ENCODE peak calls at places on chromosome 15, in six cellular contexts. Y is heart left ventricle, V is cardiac fibroblast, I is astrocyte of the spinal cord, N is brain microvascular endothelial cell, Z is endothelial cell. K is an unnamed sample.
A peak's percentile ranks its signal among the peaks of the same experiment; 100 is the strongest.

GRCh38 chr15:74825895-74826294 is 532 bp upstream of the CPLX3 start:
- DNase-seq in Y (no peak), V (no peak), I (no peak), N (no peak), Z (no peak), K (no peak)

GRCh38 chr15:62606376-62607164 is 436.0 kb upstream of the TPM1 start:
- DNase-seq in Y (no peak), V (peak; percentile 99), I (peak; percentile 99), N (peak; percentile 98), Z (no peak), K (peak; percentile 73)

GRCh38 chr15:64774556-64775523 is 549 bp downstream of the RBPMS2 start:
- DNase-seq in Y (peak; percentile 44), V (no peak), I (no peak), N (no peak), Z (peak; percentile 41), K (no peak)

GRCh38 chr15:77859491-77860060 is 217.9 kb downstream of the TBC1D2B start:
- DNase-seq in Y (no peak), V (no peak), I (no peak), N (no peak), Z (no peak), K (no peak)

GRCh38 chr15:83578706-83579105 is 75.2 kb upstream of the ADAMTSL3 start:
- DNase-seq in Y (no peak), V (no peak), I (no peak), N (no peak), Z (no peak), K (no peak)

GRCh38 chr15:95202569-95203349 is 971.4 kb downstream of the MCTP2 start:
- DNase-seq in Y (no peak), V (peak; percentile 3), I (no peak), N (peak; percentile 4), Z (no peak), K (peak; percentile 54)

GRCh38 chr15:60591491-60592385 is 112.8 kb upstream of the ICE2 start:
- DNase-seq in Y (peak; percentile 64), V (peak; percentile 37), I (no peak), N (no peak), Z (peak; percentile 48), K (peak; percentile 21)

GRCh38 chr15:38818156-38818745 is 253.6 kb upstream of the RASGRP1 start:
- DNase-seq in Y (no peak), V (no peak), I (no peak), N (no peak), Z (no peak), K (no peak)

GRCh38 chr15:67750371-67750770 is 74.9 kb upstream of the SKOR1 start:
- DNase-seq in Y (no peak), V (peak; percentile 13), I (no peak), N (no peak), Z (no peak), K (peak; percentile 75)

GRCh38 chr15:76185716-76186115 is 125.6 kb downstream of the ETFA start:
- DNase-seq in Y (no peak), V (peak; percentile 91), I (peak; percentile 71), N (peak; percentile 68), Z (peak; percentile 60), K (peak; percentile 82)

GRCh38 chr15:62935300-62936081 is 107.1 kb upstream of the TPM1 start:
- DNase-seq in Y (no peak), V (no peak), I (no peak), N (no peak), Z (no peak), K (no peak)

GRCh38 chr15:36953346-36953745 is 147.0 kb downstream of the MEIS2 start:
- DNase-seq in Y (no peak), V (no peak), I (peak; percentile 50), N (no peak), Z (no peak), K (no peak)

GRCh38 chr15:60720493-60721231 is 241.7 kb upstream of the ICE2 start:
- DNase-seq in Y (no peak), V (no peak), I (no peak), N (no peak), Z (no peak), K (no peak)

GRCh38 chr15:93167291-93167690 is 78.3 kb upstream of the RGMA start:
- DNase-seq in Y (no peak), V (no peak), I (no peak), N (no peak), Z (no peak), K (no peak)

GRCh38 chr15:71329041-71329440 is 213.8 kb downstream of the THSD4 start:
- DNase-seq in Y (peak; percentile 61), V (no peak), I (peak; percentile 61), N (peak; percentile 35), Z (peak; percentile 5), K (no peak)

GRCh38 chr15:45714501-45715488 is 80.0 kb downstream of the SQOR start:
- DNase-seq in Y (peak; percentile 58), V (peak; percentile 84), I (peak; percentile 53), N (peak; percentile 88), Z (peak; percentile 54), K (peak; percentile 76)

GRCh38 chr15:70517194-70517590 is 246.2 kb downstream of the UACA start:
- DNase-seq in Y (no peak), V (no peak), I (no peak), N (no peak), Z (no peak), K (peak; percentile 67)

DNA sequence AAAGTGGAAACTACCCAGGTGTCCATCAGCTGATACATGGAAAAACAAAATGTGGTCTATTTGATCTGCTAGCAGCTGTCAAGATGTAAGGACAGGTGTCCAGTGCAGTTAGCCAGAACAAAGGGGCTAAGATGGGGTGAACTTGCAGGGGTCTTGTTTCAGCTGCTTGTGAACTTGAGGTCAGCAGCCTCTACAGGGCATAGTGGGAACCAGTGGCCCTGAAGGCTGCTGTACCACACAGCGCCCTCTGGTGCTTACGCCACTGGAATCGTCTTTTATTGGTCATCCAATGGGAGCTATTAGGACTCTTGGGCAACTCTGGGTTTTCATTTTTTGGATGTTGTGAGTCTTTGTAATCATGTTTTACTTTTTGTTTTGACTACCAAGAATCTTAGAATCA is 62.2 kb upstream of the CTSH start:
- DNase-seq in Y (peak; percentile 78), V (peak; percentile 55), I (peak; percentile 24), N (peak; percentile 44), Z (peak; percentile 82), K (peak; percentile 47)
- TF ChIP-seq CTCF in Y (peak; percentile 55), V (peak; percentile 41), I (peak; percentile 49), N (peak; percentile 77), Z (peak; percentile 49), K (peak; percentile 57)

DNA sequence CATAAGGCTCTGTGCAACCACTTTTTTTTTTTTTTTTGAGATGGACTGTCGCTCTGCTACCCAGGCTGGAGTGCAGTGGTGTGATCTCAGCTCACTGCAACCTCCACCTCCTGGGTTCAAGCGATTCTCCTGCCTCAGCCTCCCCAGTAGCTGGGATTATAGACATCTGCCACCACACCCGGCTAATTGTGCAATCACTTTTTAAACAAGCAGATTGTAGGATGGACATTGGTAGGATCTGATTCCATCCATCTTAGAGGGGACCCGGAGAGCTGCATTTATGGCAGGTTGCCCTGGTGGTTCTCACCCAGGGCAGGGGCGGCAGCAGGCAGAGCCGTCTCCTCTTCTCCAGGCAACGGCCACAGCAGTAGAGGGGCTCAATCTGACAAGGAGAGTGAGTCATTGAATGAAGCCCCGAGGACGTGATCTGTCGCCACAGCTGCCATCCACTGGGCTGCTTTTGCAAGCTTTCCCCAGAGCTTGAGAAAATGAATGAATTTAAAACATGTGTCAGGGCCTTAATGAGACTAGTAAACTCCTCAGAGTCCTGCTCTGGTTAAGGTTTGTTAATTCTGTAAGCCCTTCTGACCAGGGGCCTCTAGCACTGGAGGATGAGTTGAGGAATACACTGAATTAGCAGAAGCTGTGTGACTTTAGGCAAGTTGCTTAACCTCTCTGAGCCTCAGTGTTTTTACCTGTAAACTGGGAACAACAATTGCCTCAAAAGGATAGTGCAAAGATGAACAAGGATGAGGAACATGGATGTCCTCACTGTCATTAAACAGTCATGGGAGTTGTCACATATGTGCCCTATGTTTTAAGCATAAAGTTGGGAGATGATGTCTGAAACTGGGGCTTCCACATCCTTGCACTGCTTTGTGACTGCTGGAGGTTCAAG is 129.1 kb downstream of the ASB7 start:
- DNase-seq in Y (no peak), V (no peak), I (no peak), N (no peak), Z (no peak), K (peak; percentile 41)
- TF ChIP-seq CTCF in Y (no peak), V (no peak), I (no peak), N (no peak), Z (no peak), K (no peak)

GRCh38 chr15:56428821-56429458 is 36.0 kb downstream of the MNS1 start:
- DNase-seq in Y (no peak), V (peak; percentile 60), I (peak; percentile 42), N (no peak), Z (no peak), K (peak; percentile 58)
- TF ChIP-seq CTCF in Y (peak; percentile 60), V (peak; percentile 38), I (peak; percentile 50), N (no peak), Z (peak; percentile 66), K (peak; percentile 40)

DNA sequence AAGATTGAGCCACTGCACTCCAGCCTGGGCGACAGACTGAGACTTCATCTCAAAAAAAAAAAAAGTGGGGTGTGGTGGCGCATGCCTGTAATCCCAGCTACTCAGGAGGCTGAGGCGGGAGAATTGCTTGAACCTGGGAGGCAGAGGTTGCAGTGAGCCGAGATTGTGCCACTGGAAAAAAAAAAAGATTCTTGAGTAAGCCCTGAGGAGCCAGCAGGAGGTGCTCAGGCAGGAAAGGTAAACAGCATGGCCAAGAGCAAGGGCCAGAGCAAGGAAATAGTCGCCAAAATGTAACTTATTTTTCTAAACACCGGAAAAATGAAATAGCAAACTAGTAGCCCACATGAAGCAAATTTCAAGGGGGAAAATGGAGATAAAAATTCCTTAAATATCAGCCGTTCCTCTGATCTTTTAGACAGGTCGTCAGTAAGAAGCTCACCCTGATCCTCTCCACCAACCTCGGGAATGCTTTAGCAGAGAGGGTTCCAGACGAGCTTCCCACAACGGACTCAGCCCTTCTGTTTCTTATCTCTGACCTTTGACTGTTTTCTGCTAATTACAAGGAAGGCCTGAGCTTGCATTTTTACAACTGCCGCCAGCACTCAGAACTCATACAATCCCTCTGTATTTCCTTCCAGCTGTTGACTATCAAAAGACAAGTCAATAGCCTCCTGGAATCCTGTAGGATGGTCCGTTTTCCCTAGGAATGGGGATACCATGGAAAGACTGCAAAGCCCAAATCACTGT is 45.0 kb upstream of the AKAP13 start:
- DNase-seq in Y (no peak), V (no peak), I (no peak), N (no peak), Z (peak; percentile 8), K (no peak)
- TF ChIP-seq CTCF in Y (no peak), V (no peak), I (peak; percentile 9), N (peak; percentile 9), Z (no peak), K (no peak)

DNA sequence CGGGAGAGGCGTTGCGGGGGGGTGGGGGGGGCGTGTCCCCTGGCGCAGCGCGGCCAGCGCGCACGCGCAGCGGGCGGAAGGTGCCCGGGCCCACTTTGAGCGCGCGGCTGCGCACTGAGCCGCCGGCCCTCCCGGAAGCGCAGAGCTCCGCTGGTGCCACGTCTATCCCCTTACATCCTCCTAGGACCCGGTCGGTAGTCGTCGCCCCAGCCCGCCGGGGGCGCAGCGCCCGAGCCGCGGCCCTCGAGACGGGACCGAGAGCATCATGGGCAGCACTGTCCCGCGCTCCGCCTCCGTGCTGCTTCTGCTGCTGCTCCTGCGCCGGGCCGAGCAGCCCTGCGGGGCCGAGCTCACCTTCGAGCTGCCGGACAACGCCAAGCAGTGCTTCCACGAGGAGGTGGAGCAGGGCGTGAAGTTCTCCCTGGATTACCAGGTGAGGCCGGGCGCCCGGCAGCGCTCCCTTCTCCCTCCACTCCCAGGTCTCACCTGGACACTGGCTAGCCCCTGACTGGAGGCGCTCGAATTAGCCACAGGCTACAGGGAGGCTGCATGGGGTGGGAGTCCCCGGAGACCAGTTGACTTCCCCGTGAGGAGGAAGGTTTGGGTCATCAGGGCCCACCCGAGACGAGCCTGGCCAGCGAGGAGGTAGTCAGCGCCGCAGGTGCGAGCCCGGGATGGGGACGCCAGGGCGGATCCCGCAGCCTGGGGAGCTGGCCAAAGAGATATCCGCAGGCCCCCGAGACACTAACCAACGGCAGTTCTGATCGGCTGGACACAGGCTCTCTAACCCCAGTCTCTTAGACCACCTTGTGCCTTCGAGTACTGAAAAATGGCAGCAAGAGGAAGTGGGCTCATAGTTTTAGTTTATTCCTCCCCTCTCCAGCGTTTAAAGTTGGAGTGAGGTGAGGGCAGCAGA is at the start of gene TMED3:
- DNase-seq in Y (peak; percentile 79), V (peak; percentile 87), I (peak; percentile 85), N (peak; percentile 77), Z (peak; percentile 74), K (peak; percentile 83)
- TF ChIP-seq CTCF in Y (peak; percentile 38), V (peak; percentile 15), I (peak; percentile 15), N (peak; percentile 35), Z (no peak), K (no peak)

K was measured in epithelial cell of esophagus.